ENCODE peak calls at places on chromosome 10, in nine cellular contexts. E is CD8-positive, alpha-beta T cell; B is CD4-positive, alpha-beta memory T cell; V is CD4-positive, CD25-positive, alpha-beta regulatory T cell; L is cardiac muscle cell; H is PC-9; Q is heart left ventricle; P is lung; S is sigmoid colon. M is an unnamed sample.
A peak's percentile ranks its signal among the peaks of the same experiment; 100 is the strongest.

GRCh38 chr10:84613336-84614021 is 285.1 kb downstream of the CCSER2 start:
- DNase-seq in V (no peak), E (no peak), Q (peak; percentile 36), B (no peak), P (peak; percentile 59), H (no peak), L (peak; percentile 20), S (no peak), M (no peak)

GRCh38 chr10:61588770-61589211 is 73.9 kb upstream of the CABCOCO1 start:
- DNase-seq in L (no peak), B (no peak), E (no peak), V (no peak), S (no peak), P (no peak), H (no peak), Q (no peak), M (no peak)

GRCh38 chr10:103895458-103896186 is 22.4 kb downstream of the STN1 start:
- DNase-seq in H (no peak), Q (peak; percentile 51), V (no peak), L (peak; percentile 46), B (no peak), P (no peak), S (no peak), E (no peak), M (no peak)

GRCh38 chr10:72274730-72275350 is 1.1 kb downstream of the DDIT4 start:
- DNase-seq in B (peak; percentile 78), S (peak; percentile 87), H (peak; percentile 72), E (peak; percentile 46), Q (peak; percentile 84), V (peak; percentile 77), P (peak; percentile 66), L (peak; percentile 81), M (peak; percentile 85)

GRCh38 chr10:10847313-10847712 is 170.4 kb upstream of the CELF2 start:
- DNase-seq in P (no peak), Q (no peak), E (no peak), B (no peak), H (no peak), V (no peak), L (no peak), S (no peak), M (no peak)

GRCh38 chr10:11532329-11532728 is 79.1 kb downstream of the USP6NL start:
- DNase-seq in V (no peak), L (peak; percentile 62), H (no peak), E (no peak), S (no peak), B (no peak), P (no peak), Q (no peak), M (no peak)

GRCh38 chr10:6461961-6462360 is 118.1 kb downstream of the PRKCQ start:
- DNase-seq in E (no peak), L (no peak), Q (no peak), H (no peak), S (no peak), B (no peak), V (no peak), P (no peak), M (no peak)

GRCh38 chr10:78559514-78560392 is 509.0 kb upstream of the ZMIZ1 start:
- DNase-seq in S (no peak), Q (no peak), H (no peak), V (no peak), E (no peak), B (no peak), L (no peak), P (no peak), M (no peak)

GRCh38 chr10:92590623-92591549 is 2.0 kb upstream of the KIF11 start:
- DNase-seq in S (no peak), B (no peak), L (peak; percentile 68), V (no peak), Q (peak; percentile 40), E (no peak), P (no peak), H (no peak), M (no peak)

GRCh38 chr10:15419279-15419874 is 48.3 kb upstream of the FAM171A1 start:
- DNase-seq in S (no peak), H (no peak), L (peak; percentile 64), B (peak; percentile 29), P (no peak), E (no peak), Q (no peak), V (peak; percentile 19), M (no peak)

GRCh38 chr10:110269641-110270318 is 34.9 kb downstream of the SMNDC1 start:
- DNase-seq in S (no peak), L (peak; percentile 60), H (no peak), E (no peak), B (peak; percentile 43), Q (no peak), P (no peak), V (no peak), M (no peak)

GRCh38 chr10:132837905-132838304 is 52.0 kb upstream of the NKX6-2 start:
- DNase-seq in V (no peak), P (no peak), S (peak; percentile 57), E (no peak), L (no peak), Q (no peak), H (no peak), B (no peak), M (no peak)

GRCh38 chr10:11243425-11244222 is 226.0 kb downstream of the CELF2 start:
- DNase-seq in V (no peak), P (no peak), S (no peak), B (no peak), E (no peak), L (no peak), Q (no peak), H (no peak), M (no peak)

GRCh38 chr10:96384471-96384870 is 25.7 kb upstream of the OPALIN start:
- DNase-seq in E (no peak), V (no peak), L (no peak), S (no peak), B (no peak), H (no peak), Q (no peak), P (no peak), M (no peak)

GRCh38 chr10:103569877-103570276 is 76.4 kb downstream of the NEURL1 start:
- DNase-seq in L (peak; percentile 40), B (no peak), Q (no peak), P (no peak), H (no peak), S (no peak), V (no peak), E (no peak), M (no peak)

GRCh38 chr10:79890469-79890868 is 58.4 kb downstream of the SFTPD start:
- DNase-seq in V (no peak), L (no peak), P (no peak), S (no peak), E (no peak), H (no peak), Q (no peak), B (no peak), M (no peak)

GRCh38 chr10:118566911-118567310 is 28.5 kb downstream of the PRLHR start:
- DNase-seq in H (no peak), P (peak; percentile 9), B (no peak), V (no peak), E (no peak), S (no peak), L (no peak), Q (no peak), M (no peak)

GRCh38 chr10:128046934-128047251 is 79.3 kb downstream of the MKI67 start:
- DNase-seq in L (no peak), H (no peak), B (no peak), E (no peak), S (peak; percentile 61), V (no peak), Q (peak; percentile 29), P (no peak), M (no peak)

GRCh38 chr10:119655566-119656001 is 4.4 kb downstream of the BAG3 start:
- DNase-seq in B (peak; percentile 60), P (no peak), H (no peak), Q (peak; percentile 67), S (peak; percentile 95), V (peak; percentile 19), L (peak; percentile 80), E (no peak), M (peak; percentile 86)

GRCh38 chr10:119659951-119660350 is 8.8 kb downstream of the BAG3 start:
- DNase-seq in S (peak; percentile 88), E (no peak), L (no peak), B (no peak), Q (no peak), V (no peak), H (peak; percentile 53), P (no peak), M (no peak)

GRCh38 chr10:119658274-119658673 is 7.1 kb downstream of the BAG3 start:
- DNase-seq in P (peak; percentile 82), L (peak; percentile 90), B (no peak), H (peak; percentile 67), Q (peak; percentile 89), E (no peak), S (peak; percentile 97), V (no peak), M (peak; percentile 93)

GRCh38 chr10:119656760-119657159 is 5.6 kb downstream of the BAG3 start:
- DNase-seq in V (no peak), E (no peak), Q (no peak), L (no peak), P (no peak), B (no peak), H (no peak), S (no peak), M (no peak)

GRCh38 chr10:119657725-119658124 is 6.5 kb downstream of the BAG3 start:
- DNase-seq in B (no peak), V (no peak), L (no peak), Q (no peak), S (peak; percentile 91), P (no peak), E (no peak), H (no peak), M (no peak)
- H3K4me3 ChIP-seq in B (no peak overlapping the region), V (no peak overlapping the region), L (no peak overlapping the region), Q (no peak overlapping the region), S (no peak overlapping the region), P (no peak overlapping the region), E (no peak overlapping the region), H (peak overlapping the region; percentile 11), M (peak overlapping the region; percentile 62)

GRCh38 chr10:58516118-58516517 is 3.4 kb downstream of the BICC1 start:
- DNase-seq in H (no peak), E (no peak), B (no peak), S (no peak), Q (no peak), V (no peak), P (no peak), L (peak; percentile 22), M (no peak)
- H3K27ac ChIP-seq in H (no peak overlapping the region), E (no peak overlapping the region), B (no peak overlapping the region), S (no peak overlapping the region), Q (no peak overlapping the region), V (no peak overlapping the region), P (no peak overlapping the region), L (no peak overlapping the region), M (no peak overlapping the region)

GRCh38 chr10:23158370-23158769 is 33.7 kb upstream of the PTF1A start:
- DNase-seq in P (no peak), V (peak; percentile 31), E (peak; percentile 1), L (peak; percentile 76), Q (no peak), B (peak; percentile 15), S (no peak), H (peak; percentile 37), M (no peak)
- H3K4me3 ChIP-seq in P (no peak overlapping the region), V (no peak overlapping the region), E (no peak overlapping the region), L (no peak overlapping the region), Q (no peak overlapping the region), B (no peak overlapping the region), S (no peak overlapping the region), H (no peak overlapping the region), M (peak overlapping the region; percentile 25)

DNA sequence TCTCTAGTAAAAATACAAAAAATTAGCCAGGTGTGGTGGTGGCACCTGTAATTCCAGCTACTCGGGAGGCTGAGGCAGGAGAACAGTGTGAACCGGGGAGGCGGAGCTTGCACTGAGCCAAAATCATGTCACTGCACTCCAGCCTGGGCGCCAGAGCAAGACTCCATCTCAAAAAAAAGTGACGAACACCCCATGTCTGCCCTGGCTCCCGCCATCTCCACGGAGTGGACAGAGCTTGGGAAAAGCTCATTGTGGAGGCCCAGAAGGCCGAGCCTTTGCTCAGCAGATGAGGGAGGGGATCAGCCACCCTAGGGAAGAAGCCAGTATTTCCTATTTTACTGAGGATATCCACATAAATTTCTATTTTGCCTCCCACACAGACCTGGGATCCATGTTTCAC is 136.8 kb downstream of the DIP2C start:
- DNase-seq in H (no peak), L (no peak), B (no peak), E (no peak), Q (no peak), V (no peak), P (no peak), S (no peak), M (no peak)
- H3K27ac ChIP-seq in H (no peak overlapping the region), L (no peak overlapping the region), B (no peak overlapping the region), E (no peak overlapping the region), Q (no peak overlapping the region), V (no peak overlapping the region), P (no peak overlapping the region), S (peak overlapping the region; percentile 44), M (no peak overlapping the region)